ENCODE peak calls at places on chromosome 7, in nine cellular contexts. D is sciatic nerve; I is neural crest cell; U is ELR; L is epithelial cell of proximal tubule; V is T-cell; X is BE2C; Q is heart right ventricle; G is activated naive CD4-positive, alpha-beta T cell treated with anti-CD3 and anti-CD28 coated beads for 36 hours. C is an unnamed sample.

GRCh38 chr7:17564678-17565209 is 266.3 kb downstream of the AHR start:
- DNase-seq in G (no peak), L (no peak), U (peak), I (no peak), Q (no peak), V (no peak), X (no peak), D (no peak), C (no peak)

GRCh38 chr7:5502726-5503243 is 79.2 kb upstream of the TNRC18 start:
- DNase-seq in I (no peak), Q (no peak), X (no peak), V (no peak), U (no peak), D (no peak), L (no peak), G (no peak), C (no peak)

GRCh38 chr7:54995631-54996340 is 23.0 kb upstream of the EGFR start:
- DNase-seq in L (peak), X (no peak), I (no peak), U (peak), Q (no peak), G (peak), V (no peak), D (no peak), C (no peak)

GRCh38 chr7:36141351-36141750 is 11.7 kb upstream of the EEPD1 start:
- DNase-seq in V (no peak), L (no peak), X (no peak), I (no peak), D (no peak), Q (no peak), G (no peak), U (no peak), C (no peak)

GRCh38 chr7:142385528-142386340 is 127.9 kb upstream of the PRSS58 start:
- DNase-seq in X (peak), I (peak), G (peak), Q (peak), D (no peak), L (no peak), U (peak), V (peak), C (no peak)

GRCh38 chr7:65980478-65981250 is 1.3 kb downstream of the GUSB start:
- DNase-seq in V (peak), G (peak), D (peak), I (no peak), X (no peak), L (no peak), Q (peak), U (peak), C (peak)

GRCh38 chr7:151249732-151250072 is 1.2 kb upstream of the SMARCD3 start:
- DNase-seq in X (no peak), D (peak), L (no peak), V (no peak), Q (peak), I (no peak), G (no peak), U (peak), C (peak)

GRCh38 chr7:50632561-50633413 is 67.6 kb upstream of the DDC start:
- DNase-seq in D (no peak), G (peak), U (peak), V (peak), L (peak), Q (no peak), I (peak), X (peak), C (peak)

GRCh38 chr7:154832557-154833138 is 170.3 kb downstream of the PAXIP1 start:
- DNase-seq in Q (no peak), X (peak), G (no peak), L (no peak), I (no peak), V (no peak), D (no peak), U (no peak), C (no peak)

GRCh38 chr7:102472126-102473041 is 6.3 kb downstream of the POLR2J start:
- DNase-seq in D (peak), I (no peak), U (no peak), L (no peak), X (peak), Q (peak), G (no peak), V (no peak), C (no peak)

GRCh38 chr7:138917771-138918170 is 63.4 kb downstream of the KIAA1549 start:
- DNase-seq in Q (no peak), X (no peak), G (no peak), D (no peak), I (no peak), L (no peak), U (no peak), V (no peak), C (peak)

GRCh38 chr7:70259497-70259896 is 661.2 kb downstream of the AUTS2 start:
- DNase-seq in L (no peak), Q (no peak), U (no peak), V (no peak), D (no peak), G (no peak), I (no peak), X (no peak), C (no peak)

GRCh38 chr7:101536232-101536631 is 92.9 kb downstream of the MYL10 start:
- DNase-seq in I (no peak), G (no peak), D (no peak), U (no peak), V (no peak), L (no peak), X (no peak), Q (peak), C (no peak)

GRCh38 chr7:28068811-28069216 is 111.8 kb downstream of the JAZF1 start:
- DNase-seq in G (no peak), I (no peak), Q (no peak), X (peak), D (no peak), L (no peak), U (peak), V (no peak), C (no peak)

GRCh38 chr7:139635521-139636240 is 112.2 kb downstream of the CLEC2L start:
- DNase-seq in X (no peak), V (peak), U (no peak), I (no peak), D (no peak), L (no peak), Q (no peak), G (peak), C (no peak)

GRCh38 chr7:16753932-16754571 is 497 bp downstream of the TSPAN13 start:
- DNase-seq in X (peak), I (peak), V (no peak), L (no peak), U (peak), G (peak), Q (peak), D (peak), C (no peak)

GRCh38 chr7:115066050-115066449 is 144.2 kb downstream of the MDFIC start:
- DNase-seq in G (no peak), V (no peak), L (no peak), D (no peak), Q (no peak), U (no peak), I (no peak), X (no peak), C (no peak)

GRCh38 chr7:46257766-46258448 is 336.8 kb upstream of the IGFBP3 start:
- DNase-seq in U (peak), L (no peak), X (no peak), V (no peak), I (no peak), D (no peak), Q (no peak), G (no peak), C (no peak)

GRCh38 chr7:40057292-40057691 is 77.1 kb downstream of the MPLKIP start:
- DNase-seq in I (no peak), V (no peak), L (no peak), X (no peak), D (no peak), G (no peak), U (peak), Q (no peak), C (no peak)

GRCh38 chr7:29106128-29106988 is 40.0 kb downstream of the CPVL start:
- DNase-seq in X (peak), Q (peak), G (peak), I (peak), D (no peak), V (peak), L (no peak), U (peak), C (peak)

GRCh38 chr7:156113733-156114132 is 301.5 kb upstream of the SHH start:
- DNase-seq in Q (no peak), V (no peak), I (no peak), D (no peak), G (no peak), U (no peak), X (no peak), L (no peak), C (peak)

GRCh38 chr7:133853706-133854276 is 273.3 kb upstream of the LRGUK start:
- DNase-seq in V (peak), I (no peak), D (no peak), Q (no peak), U (peak), G (peak), L (peak), X (peak), C (no peak)

GRCh38 chr7:116552616-116553015 is 27.8 kb downstream of the CAV1 start:
- DNase-seq in I (no peak), V (no peak), G (no peak), X (no peak), Q (no peak), L (no peak), D (no peak), U (peak), C (no peak)

GRCh38 chr7:55546826-55547225 is 25.5 kb downstream of the VOPP1 start:
- DNase-seq in Q (peak), I (no peak), U (peak), L (peak), X (peak), D (peak), V (no peak), G (peak), C (peak)

GRCh38 chr7:150945853-150946825 is 32.0 kb downstream of the KCNH2 start:
- DNase-seq in Q (peak), X (peak), G (no peak), L (no peak), V (no peak), U (no peak), I (no peak), D (peak), C (peak)

GRCh38 chr7:67937717-67938191 is 941.1 kb downstream of the TYW1 start:
- DNase-seq in X (no peak), U (no peak), Q (no peak), V (no peak), D (no peak), I (peak), G (no peak), L (peak), C (no peak)

GRCh38 chr7:108104324-108104723 is 25.8 kb downstream of the LAMB4 start:
- DNase-seq in L (no peak), Q (no peak), U (no peak), G (no peak), V (no peak), D (no peak), I (no peak), X (no peak), C (no peak)

GRCh38 chr7:92447239-92448184 is at the start of gene GATAD1:
- DNase-seq in G (peak), Q (peak), U (peak), L (peak), D (peak), I (peak), X (peak), V (peak), C (peak)

GRCh38 chr7:24574365-24574764 is 1.1 kb downstream of the PALS2 start:
- DNase-seq in X (no peak), L (no peak), V (no peak), G (no peak), U (peak), Q (no peak), D (no peak), I (no peak), C (no peak)

GRCh38 chr7:121913947-121914346 is 41.0 kb downstream of the PTPRZ1 start:
- DNase-seq in D (no peak), Q (no peak), X (no peak), U (no peak), G (no peak), L (no peak), I (no peak), V (no peak), C (no peak)

GRCh38 chr7:6443372-6443941 is 4.3 kb downstream of the DAGLB start:
- DNase-seq in I (no peak), G (no peak), D (no peak), V (no peak), X (no peak), L (no peak), Q (no peak), U (peak), C (no peak)